ENCODE peak calls at places on chromosomes 4 and X, in seven cellular contexts. One of them, this sample, is unnamed.

GRCh38 chr4:113499696-113500095 is 261.8 kb downstream of the CAMK2D start:
- DNase-seq in stimulated activated CD8-positive, alpha-beta memory T cell treated with anti-CD3 and anti-CD28 coated beads, Interleukin-4, amount 100 ng/mL, for 24 hours: no peak
- DNase-seq in NAMALWA: no peak
- DNase-seq in fibroblast of mammary gland: peak; percentile 84
- DNase-seq in AG04449: peak; percentile 45
- DNase-seq in BJ: no peak
- DNase-seq in iris pigment epithelial cell: peak; percentile 92
- DNase-seq in this sample: no peak

GRCh38 chrX:103254171-103254824 is 657 bp downstream of the TCEAL8 start:
- DNase-seq in stimulated activated CD8-positive, alpha-beta memory T cell treated with anti-CD3 and anti-CD28 coated beads, Interleukin-4, amount 100 ng/mL, for 24 hours: peak; percentile 17
- DNase-seq in NAMALWA: no peak
- DNase-seq in fibroblast of mammary gland: peak; percentile 33
- DNase-seq in AG04449: no peak
- DNase-seq in BJ: no peak
- DNase-seq in iris pigment epithelial cell: peak; percentile 22
- DNase-seq in this sample: no peak

GRCh38 chrX:33156152-33156726 is 55.1 kb downstream of the DMD start:
- DNase-seq in stimulated activated CD8-positive, alpha-beta memory T cell treated with anti-CD3 and anti-CD28 coated beads, Interleukin-4, amount 100 ng/mL, for 24 hours: no peak
- DNase-seq in NAMALWA: no peak
- DNase-seq in fibroblast of mammary gland: no peak
- DNase-seq in AG04449: no peak
- DNase-seq in BJ: no peak
- DNase-seq in iris pigment epithelial cell: peak; percentile 48
- DNase-seq in this sample: no peak

GRCh38 chrX:136272325-136272724 is 21.1 kb upstream of the MAP7D3 start:
- DNase-seq in stimulated activated CD8-positive, alpha-beta memory T cell treated with anti-CD3 and anti-CD28 coated beads, Interleukin-4, amount 100 ng/mL, for 24 hours: no peak
- DNase-seq in NAMALWA: no peak
- DNase-seq in fibroblast of mammary gland: no peak
- DNase-seq in AG04449: no peak
- DNase-seq in BJ: no peak
- DNase-seq in iris pigment epithelial cell: no peak
- DNase-seq in this sample: no peak

GRCh38 chrX:14922437-14922836 is 49.2 kb downstream of the MOSPD2 start:
- DNase-seq in stimulated activated CD8-positive, alpha-beta memory T cell treated with anti-CD3 and anti-CD28 coated beads, Interleukin-4, amount 100 ng/mL, for 24 hours: no peak
- DNase-seq in NAMALWA: no peak
- DNase-seq in fibroblast of mammary gland: peak; percentile 77
- DNase-seq in AG04449: peak; percentile 70
- DNase-seq in BJ: peak; percentile 63
- DNase-seq in iris pigment epithelial cell: peak; percentile 92
- DNase-seq in this sample: no peak

GRCh38 chrX:40278340-40279090 is 180.8 kb upstream of the BCOR start:
- DNase-seq in stimulated activated CD8-positive, alpha-beta memory T cell treated with anti-CD3 and anti-CD28 coated beads, Interleukin-4, amount 100 ng/mL, for 24 hours: peak; percentile 43
- DNase-seq in NAMALWA: no peak
- DNase-seq in fibroblast of mammary gland: no peak
- DNase-seq in AG04449: no peak
- DNase-seq in BJ: no peak
- DNase-seq in iris pigment epithelial cell: peak; percentile 25
- DNase-seq in this sample: no peak

GRCh38 chr4:52550186-52550585 is 108.9 kb downstream of the USP46 start:
- DNase-seq in stimulated activated CD8-positive, alpha-beta memory T cell treated with anti-CD3 and anti-CD28 coated beads, Interleukin-4, amount 100 ng/mL, for 24 hours: no peak
- DNase-seq in NAMALWA: no peak
- DNase-seq in fibroblast of mammary gland: no peak
- DNase-seq in AG04449: no peak
- DNase-seq in BJ: no peak
- DNase-seq in iris pigment epithelial cell: peak; percentile 53
- DNase-seq in this sample: no peak

GRCh38 chrX:16484338-16484737 is 165.6 kb upstream of the S100G start:
- DNase-seq in stimulated activated CD8-positive, alpha-beta memory T cell treated with anti-CD3 and anti-CD28 coated beads, Interleukin-4, amount 100 ng/mL, for 24 hours: no peak
- DNase-seq in NAMALWA: no peak
- DNase-seq in fibroblast of mammary gland: peak; percentile 97
- DNase-seq in AG04449: peak; percentile 78
- DNase-seq in BJ: peak; percentile 56
- DNase-seq in iris pigment epithelial cell: peak; percentile 96
- DNase-seq in this sample: no peak

GRCh38 chr4:71204056-71204455 is 134.8 kb upstream of the SLC4A4 start:
- DNase-seq in stimulated activated CD8-positive, alpha-beta memory T cell treated with anti-CD3 and anti-CD28 coated beads, Interleukin-4, amount 100 ng/mL, for 24 hours: no peak
- DNase-seq in NAMALWA: no peak
- DNase-seq in fibroblast of mammary gland: no peak
- DNase-seq in AG04449: no peak
- DNase-seq in BJ: no peak
- DNase-seq in iris pigment epithelial cell: no peak
- DNase-seq in this sample: no peak

GRCh38 chr4:89129080-89129640 is 17.8 kb downstream of the TIGD2 start:
- DNase-seq in stimulated activated CD8-positive, alpha-beta memory T cell treated with anti-CD3 and anti-CD28 coated beads, Interleukin-4, amount 100 ng/mL, for 24 hours: no peak
- DNase-seq in NAMALWA: no peak
- DNase-seq in fibroblast of mammary gland: no peak
- DNase-seq in AG04449: no peak
- DNase-seq in BJ: peak; percentile 32
- DNase-seq in iris pigment epithelial cell: peak; percentile 91
- DNase-seq in this sample: no peak

GRCh38 chr4:1531683-1532548 is 125.7 kb upstream of the NKX1-1 start:
- DNase-seq in stimulated activated CD8-positive, alpha-beta memory T cell treated with anti-CD3 and anti-CD28 coated beads, Interleukin-4, amount 100 ng/mL, for 24 hours: no peak
- DNase-seq in NAMALWA: no peak
- DNase-seq in fibroblast of mammary gland: no peak
- DNase-seq in AG04449: no peak
- DNase-seq in BJ: no peak
- DNase-seq in iris pigment epithelial cell: no peak
- DNase-seq in this sample: no peak

GRCh38 chr4:23153076-23153475 is 460.3 kb downstream of the GBA3 start:
- DNase-seq in stimulated activated CD8-positive, alpha-beta memory T cell treated with anti-CD3 and anti-CD28 coated beads, Interleukin-4, amount 100 ng/mL, for 24 hours: no peak
- DNase-seq in NAMALWA: no peak
- DNase-seq in fibroblast of mammary gland: no peak
- DNase-seq in AG04449: no peak
- DNase-seq in BJ: no peak
- DNase-seq in iris pigment epithelial cell: no peak
- DNase-seq in this sample: no peak

GRCh38 chr4:12633058-12633651 is 851.0 kb downstream of the RAB28 start:
- DNase-seq in stimulated activated CD8-positive, alpha-beta memory T cell treated with anti-CD3 and anti-CD28 coated beads, Interleukin-4, amount 100 ng/mL, for 24 hours: peak; percentile 56
- DNase-seq in NAMALWA: peak; percentile 78
- DNase-seq in fibroblast of mammary gland: peak; percentile 60
- DNase-seq in AG04449: no peak
- DNase-seq in BJ: no peak
- DNase-seq in iris pigment epithelial cell: peak; percentile 59
- DNase-seq in this sample: peak; percentile 89

This sample was measured in lower leg skin.